ENCODE peak calls at places on chromosomes 7 and 10, in six cellular contexts. D is stimulated activated CD8-positive, alpha-beta memory T cell treated with anti-CD3 and anti-CD28 coated beads, Interleukin-2, amount 100 ng/mL, for 48 hours; U is NCI-H748 treated with DMSO at 0.1 percent for 48 hours; A is GDM1; Z is CD8-positive, alpha-beta memory T cell; L is NCI-H1092 treated with DMSO at 0.1 percent for 48 hours. Q is an unnamed sample.

GRCh38 chr10:21020545-21020944 is 123.4 kb upstream of the NEBL start:
- DNase-seq in A (peak; percentile 11), L (no peak), Z (no peak), D (peak; percentile 5), U (no peak), Q (peak; percentile 9)

GRCh38 chr10:62636825-62637248 is 167.7 kb upstream of the ADO start:
- DNase-seq in U (no peak), Z (no peak), L (no peak), A (no peak), D (no peak), Q (no peak)

GRCh38 chr10:22710139-22710745 is 4.1 kb downstream of the PIP4K2A start:
- DNase-seq in D (no peak), A (peak; percentile 18), Z (no peak), U (no peak), L (no peak), Q (no peak)

GRCh38 chr10:73910764-73911552 is at the start of gene PLAU:
- DNase-seq in D (peak; percentile 19), A (peak; percentile 41), L (no peak), U (no peak), Z (peak; percentile 23), Q (no peak)

GRCh38 chr7:151299940-151300665 is 41.5 kb upstream of the NUB1 start:
- DNase-seq in A (no peak), U (no peak), Z (no peak), L (no peak), D (no peak), Q (no peak)

GRCh38 chr7:26543345-26543744 is 251.7 kb downstream of the SNX10 start:
- DNase-seq in L (no peak), D (no peak), Z (no peak), U (no peak), A (no peak), Q (no peak)

GRCh38 chr10:4131407-4132215 is 346.6 kb upstream of the KLF6 start:
- DNase-seq in U (no peak), L (no peak), Z (no peak), D (no peak), A (peak; percentile 47), Q (no peak)

GRCh38 chr10:107072028-107072427 is 92.5 kb downstream of the SORCS1 start:
- DNase-seq in L (no peak), Z (no peak), D (no peak), A (no peak), U (no peak), Q (no peak)

GRCh38 chr7:607938-608337 is 88.3 kb upstream of the PDGFA start:
- DNase-seq in D (no peak), A (no peak), U (no peak), L (no peak), Z (peak; percentile 33), Q (no peak)

GRCh38 chr7:97215556-97215955 is 98.1 kb downstream of the SDHAF3 start:
- DNase-seq in Z (no peak), U (peak; percentile 64), D (no peak), A (no peak), L (no peak), Q (peak; percentile 7)

GRCh38 chr7:50710441-50711154 is 72.1 kb downstream of the GRB10 start:
- DNase-seq in U (no peak), D (no peak), A (no peak), L (no peak), Z (no peak), Q (no peak)

GRCh38 chr10:99629625-99629978 is 9.4 kb upstream of the SLC25A28 start:
- DNase-seq in Z (no peak), L (no peak), A (no peak), U (no peak), D (no peak), Q (no peak)

GRCh38 chr10:49500420-49500819 is 38.5 kb downstream of the ERCC6 start:
- DNase-seq in D (no peak), U (peak; percentile 58), A (no peak), Z (no peak), L (peak; percentile 77), Q (peak; percentile 62)

GRCh38 chr10:87860156-87860795 is 3.1 kb downstream of the KLLN start:
- DNase-seq in U (peak; percentile 21), A (peak; percentile 64), D (no peak), L (peak; percentile 53), Z (no peak), Q (peak; percentile 61)

GRCh38 chr7:128022631-128023532 is 8.4 kb downstream of the LRRC4 start:
- DNase-seq in Z (no peak), A (no peak), L (no peak), U (no peak), D (no peak), Q (no peak)

GRCh38 chr7:123538897-123539296 is 4.5 kb upstream of the IQUB start:
- DNase-seq in U (no peak), A (no peak), D (no peak), Z (no peak), L (no peak), Q (no peak)

GRCh38 chr7:141354251-141354650 is 197.0 kb upstream of the AGK start:
- DNase-seq in L (no peak), Z (no peak), A (no peak), D (no peak), U (no peak), Q (no peak)

GRCh38 chr7:26293569-26294308 is 2.1 kb downstream of the SNX10 start:
- DNase-seq in A (no peak), L (no peak), U (no peak), Z (peak; percentile 25), D (peak; percentile 49), Q (no peak)

GRCh38 chr10:19756919-19757318 is 59.3 kb upstream of the PLXDC2 start:
- DNase-seq in A (no peak), Z (no peak), D (no peak), U (no peak), L (no peak), Q (no peak)

GRCh38 chr7:12716722-12717121 is 29.3 kb downstream of the ARL4A start:
- DNase-seq in U (no peak), D (no peak), L (no peak), Z (no peak), A (no peak), Q (no peak)

GRCh38 chr7:44186736-44187135 is 2.5 kb downstream of the GCK start:
- DNase-seq in Z (no peak), D (no peak), A (no peak), U (no peak), L (no peak), Q (no peak)

GRCh38 chr7:1717095-1717483 is 47.0 kb downstream of the ELFN1 start:
- DNase-seq in L (no peak), Z (no peak), D (no peak), A (no peak), U (no peak), Q (no peak)

GRCh38 chr7:151249732-151250072 is 1.2 kb upstream of the SMARCD3 start:
- DNase-seq in Z (no peak), L (no peak), A (no peak), D (no peak), U (no peak), Q (no peak)

GRCh38 chr7:1291040-1291689 is 58.5 kb downstream of the UNCX start:
- DNase-seq in A (no peak), L (no peak), U (no peak), Z (no peak), D (no peak), Q (no peak)

GRCh38 chr7:105581066-105581811 is at the start of gene EFCAB10:
- DNase-seq in U (peak; percentile 85), A (no peak), Z (peak; percentile 33), D (peak; percentile 44), L (peak; percentile 87), Q (peak; percentile 76)

GRCh38 chr10:29657719-29658274 is 23.0 kb upstream of the SVIL start:
- DNase-seq in A (no peak), L (peak; percentile 31), Z (peak; percentile 13), U (peak; percentile 86), D (no peak), Q (no peak)

GRCh38 chr7:94247970-94248369 is 146.7 kb upstream of the COL1A2 start:
- DNase-seq in A (no peak), Z (no peak), L (no peak), D (no peak), U (no peak), Q (no peak)

GRCh38 chr10:5501976-5502902 is 2.9 kb upstream of the CALML5 start:
- DNase-seq in A (no peak), Z (no peak), L (no peak), D (no peak), U (no peak), Q (no peak)

GRCh38 chr7:151254851-151255250 is 6.4 kb upstream of the SMARCD3 start:
- DNase-seq in A (no peak), L (no peak), D (no peak), U (no peak), Z (no peak), Q (no peak)

GRCh38 chr7:80420876-80421275 is 91.0 kb downstream of the GNAT3 start:
- DNase-seq in D (no peak), A (no peak), U (no peak), L (no peak), Z (no peak), Q (no peak)

GRCh38 chr7:89458076-89458475 is 662.5 kb upstream of the TEX47 start:
- DNase-seq in U (no peak), L (no peak), D (no peak), A (no peak), Z (no peak), Q (no peak)

GRCh38 chr10:22505923-22506685 is 160.8 kb downstream of the SPAG6 start:
- DNase-seq in Z (peak; percentile 54), L (no peak), D (peak; percentile 33), U (no peak), A (no peak), Q (no peak)

GRCh38 chr7:74479066-74479781 is 25.5 kb downstream of the GTF2IRD1 start:
- DNase-seq in L (peak; percentile 91), D (no peak), Z (no peak), U (peak; percentile 24), A (no peak), Q (peak; percentile 89)

GRCh38 chr10:122567056-122567660 is 6.6 kb downstream of the DMBT1 start:
- DNase-seq in D (peak; percentile 23), L (no peak), Z (peak; percentile 13), U (no peak), A (no peak), Q (no peak)

GRCh38 chr7:117372073-117372472 is 49.2 kb upstream of the WNT2 start:
- DNase-seq in D (no peak), A (no peak), Z (no peak), U (no peak), L (no peak), Q (no peak)

GRCh38 chr10:21750424-21750823 is 216.4 kb downstream of the MLLT10 start:
- DNase-seq in A (no peak), Z (no peak), U (no peak), L (no peak), D (no peak), Q (no peak)

GRCh38 chr10:81943583-81943982 is 68.6 kb downstream of the NRG3 start:
- DNase-seq in A (no peak), D (no peak), L (no peak), U (no peak), Z (no peak), Q (no peak)

GRCh38 chr7:155959894-155960293 is 147.6 kb upstream of the SHH start:
- DNase-seq in L (no peak), D (no peak), A (no peak), Z (no peak), U (peak; percentile 73), Q (peak; percentile 76)

Q was measured in COR-L47.